ENCODE peak calls at places on chromosomes 1 and 21, in five cellular contexts. B, I, H, J and F are unnamed samples.

GRCh38 chr1:85313888-85314696 is 37.7 kb upstream of the BCL10 start:
- DNase-seq in B (no peak), J (no peak), H (no peak), I (no peak), F (no peak)

GRCh38 chr1:190754769-190755168 is 277.1 kb upstream of the BRINP3 start:
- DNase-seq in J (peak; percentile 34), I (no peak), H (no peak), B (no peak), F (no peak)

GRCh38 chr1:53139911-53140310 is 2.5 kb downstream of the SLC1A7 start:
- DNase-seq in H (no peak), J (no peak), B (no peak), I (no peak), F (no peak)

GRCh38 chr1:66333463-66334232 is 200.3 kb upstream of the SGIP1 start:
- DNase-seq in H (no peak), B (no peak), I (no peak), J (no peak), F (peak; percentile 26)

GRCh38 chr21:15058718-15059316 is 6.0 kb downstream of the NRIP1 start:
- DNase-seq in I (no peak), H (no peak), J (peak; percentile 69), B (no peak), F (no peak)

GRCh38 chr1:54227091-54227602 is 27.2 kb downstream of the MRPL37 start:
- DNase-seq in B (no peak), J (peak; percentile 78), I (no peak), H (peak; percentile 88), F (no peak)

GRCh38 chr1:67723620-67724019 is 38.6 kb downstream of the GADD45A start:
- DNase-seq in I (no peak), J (peak; percentile 61), H (no peak), B (no peak), F (no peak)

GRCh38 chr1:241310451-241310850 is 46.6 kb downstream of the RGS7 start:
- DNase-seq in B (no peak), H (no peak), I (no peak), J (no peak), F (no peak)

GRCh38 chr1:52413410-52414104 is 9.2 kb downstream of the PRPF38A start:
- DNase-seq in J (peak; percentile 85), B (no peak), H (no peak), I (no peak), F (no peak)

GRCh38 chr1:94973271-94973922 is 46.5 kb upstream of the CNN3 start:
- DNase-seq in B (no peak), I (no peak), H (no peak), J (no peak), F (no peak)

GRCh38 chr1:231040019-231040799 is at the start of gene FAM89A:
- DNase-seq in I (peak; percentile 73), B (peak; percentile 57), H (peak; percentile 75), J (peak; percentile 31), F (peak; percentile 61)

GRCh38 chr1:16046865-16047264 is 3.3 kb downstream of the CLCNKB start:
- DNase-seq in H (no peak), J (no peak), B (no peak), I (no peak), F (no peak)

GRCh38 chr1:244653439-244654283 is 735 bp downstream of the DESI2 start:
- DNase-seq in J (peak; percentile 37), H (no peak), B (no peak), I (peak; percentile 22), F (peak; percentile 7)

GRCh38 chr1:204190212-204191211 is 5.8 kb downstream of the KISS1 start:
- DNase-seq in I (no peak), B (peak; percentile 6), H (no peak), J (peak; percentile 82), F (no peak)

GRCh38 chr1:206575165-206575893 is 36.9 kb downstream of the EIF2D start:
- DNase-seq in H (no peak), I (peak; percentile 60), J (peak; percentile 57), B (peak; percentile 61), F (peak; percentile 77)

GRCh38 chr21:43574741-43575465 is 84.4 kb downstream of the HSF2BP start:
- DNase-seq in H (no peak), I (no peak), J (no peak), B (no peak), F (no peak)

GRCh38 chr1:202010042-202011015 is at the start of gene ELF3:
- DNase-seq in I (no peak), J (peak; percentile 100), H (peak; percentile 97), B (no peak), F (no peak)

GRCh38 chr1:39102537-39103320 is 76.6 kb downstream of the NDUFS5 start:
- DNase-seq in I (peak; percentile 44), H (peak; percentile 31), B (peak; percentile 63), J (peak; percentile 68), F (peak; percentile 34)

GRCh38 chr21:41825881-41826280 is 53.3 kb downstream of the PRDM15 start:
- DNase-seq in J (no peak), H (no peak), B (no peak), I (no peak), F (no peak)

GRCh38 chr1:27515626-27516025 is 25.7 kb upstream of the WASF2 start:
- DNase-seq in I (no peak), B (no peak), H (no peak), J (no peak), F (no peak)

GRCh38 chr1:224519874-224520273 is 85.3 kb upstream of the WDR26 start:
- DNase-seq in I (no peak), J (no peak), H (no peak), B (no peak), F (no peak)

GRCh38 chr1:215250913-215251312 is 168.4 kb downstream of the KCNK2 start:
- DNase-seq in B (no peak), J (no peak), H (no peak), I (no peak), F (no peak)

GRCh38 chr1:169307176-169307575 is 60.4 kb downstream of the NME7 start:
- DNase-seq in B (no peak), H (no peak), I (no peak), J (no peak), F (no peak)

GRCh38 chr1:173420330-173420806 is 56.8 kb upstream of the PRDX6 start:
- DNase-seq in B (peak; percentile 71), J (peak; percentile 73), H (peak; percentile 76), I (peak; percentile 38), F (peak; percentile 64)

GRCh38 chr1:156748670-156749428 is 2.6 kb downstream of the HDGF start:
- DNase-seq in I (peak; percentile 26), H (peak; percentile 60), J (peak; percentile 76), B (no peak), F (no peak)

GRCh38 chr1:41439234-41439633 is 45.2 kb downstream of the EDN2 start:
- DNase-seq in H (no peak), I (no peak), J (no peak), B (no peak), F (no peak)

GRCh38 chr21:14457762-14458161 is 74.8 kb upstream of the HSPA13 start:
- DNase-seq in I (no peak), J (no peak), H (no peak), B (no peak), F (no peak)

GRCh38 chr1:5273280-5274003 is 619.0 kb downstream of the AJAP1 start:
- DNase-seq in J (no peak), H (no peak), I (no peak), B (no peak), F (no peak)

GRCh38 chr1:60367522-60367921 is 294.0 kb upstream of the C1orf87 start:
- DNase-seq in H (no peak), I (no peak), B (no peak), J (no peak), F (no peak)

DNA sequence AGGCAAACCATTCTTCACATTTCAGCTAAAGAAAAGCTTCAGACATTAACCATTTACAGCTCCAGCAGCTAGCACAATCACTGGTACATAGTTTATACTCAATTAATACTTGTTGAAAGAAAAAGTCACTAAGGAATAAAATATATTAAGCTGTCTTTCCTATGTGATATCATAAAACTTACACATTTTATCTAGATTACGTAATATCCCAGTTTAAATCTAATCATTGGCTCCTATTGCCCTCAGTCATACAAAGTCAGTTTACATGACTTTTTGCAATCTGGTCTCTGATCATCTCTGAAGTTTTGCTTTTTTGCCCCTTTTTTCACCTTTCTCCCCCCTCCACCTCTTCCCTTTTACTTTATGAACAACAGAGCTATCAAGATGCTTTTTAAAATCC is 8.5 kb upstream of the PRRC2C start:
- DNase-seq in B (no peak), J (no peak), H (no peak), I (no peak), F (no peak)
- H3K27ac ChIP-seq in B (no peak overlapping the region), J (no peak overlapping the region), H (no peak overlapping the region), I (no peak overlapping the region), F (no peak overlapping the region)

DNA sequence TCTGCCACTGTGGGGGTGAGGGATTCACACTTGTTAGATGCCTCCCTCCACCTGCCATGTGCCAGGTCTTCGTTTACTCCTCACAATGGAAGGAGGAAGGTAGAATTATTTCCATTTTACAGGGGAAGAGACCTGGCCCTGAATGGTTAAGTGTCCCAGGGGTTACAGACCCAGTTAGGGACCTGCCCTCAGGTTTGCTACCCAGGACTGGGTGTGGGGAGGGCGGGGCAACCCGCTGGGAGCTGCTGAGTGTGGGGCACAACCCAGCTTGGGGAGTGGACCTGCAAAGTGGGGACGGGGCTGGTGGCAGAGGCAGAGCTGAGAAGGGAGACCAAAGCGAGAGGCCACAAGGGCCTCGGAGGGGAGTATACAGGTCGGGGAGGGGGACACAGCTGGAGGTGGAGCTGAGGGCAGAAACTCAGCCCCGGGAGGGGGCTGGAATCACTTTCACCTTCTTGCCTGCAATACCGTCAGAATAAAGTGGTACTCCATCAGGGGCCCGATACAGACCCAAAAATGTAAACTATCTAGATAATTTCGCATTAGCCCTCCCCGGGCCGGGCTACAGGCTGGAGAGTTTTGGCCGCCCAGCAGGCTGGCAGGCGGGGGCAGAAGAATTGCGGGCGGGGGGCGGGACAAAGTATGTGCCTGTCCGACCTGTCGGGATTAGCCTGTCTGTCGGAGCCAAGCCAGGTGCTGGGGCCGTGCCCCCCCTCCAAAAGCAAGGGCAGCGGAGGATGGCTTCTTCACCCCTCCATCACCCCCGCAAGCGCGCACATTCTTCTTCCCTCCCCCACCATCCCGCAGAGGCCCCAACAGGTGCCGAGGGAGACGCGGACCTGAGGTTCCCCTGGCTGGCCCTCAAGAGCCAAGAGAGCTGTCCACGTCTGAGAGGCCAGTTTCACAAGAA is 1.4 kb downstream of the RSPO1 start:
- DNase-seq in H (no peak), I (no peak), B (no peak), J (no peak), F (no peak)
- H3K4me3 ChIP-seq in H (no peak overlapping the region), I (peak overlapping the region; percentile 39), B (no peak overlapping the region), J (no peak overlapping the region), F (no peak overlapping the region)

DNA sequence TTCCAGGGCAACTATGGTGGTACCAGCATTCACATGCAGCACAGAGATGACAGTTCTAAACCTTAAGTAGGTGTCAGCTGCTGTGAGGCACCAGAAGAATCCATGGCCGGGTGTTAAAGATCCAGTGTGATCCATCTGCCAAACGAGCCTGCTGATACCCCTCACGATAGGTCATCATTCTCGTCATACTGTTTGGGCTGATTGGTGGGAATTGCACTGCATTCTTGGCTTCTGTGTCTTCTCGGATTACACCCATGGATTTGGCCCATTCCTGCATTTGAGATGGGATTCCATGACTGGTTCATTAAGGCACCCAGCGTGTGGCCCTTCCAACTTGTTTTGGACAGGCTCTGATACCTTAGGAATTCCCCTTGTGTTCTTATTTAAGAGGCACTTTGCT is 55.2 kb downstream of the ST6GALNAC3 start:
- DNase-seq in I (no peak), H (no peak), B (no peak), J (no peak), F (no peak)
- H3K27ac ChIP-seq in I (no peak overlapping the region), H (no peak overlapping the region), B (no peak overlapping the region), J (no peak overlapping the region), F (no peak overlapping the region)

DNA sequence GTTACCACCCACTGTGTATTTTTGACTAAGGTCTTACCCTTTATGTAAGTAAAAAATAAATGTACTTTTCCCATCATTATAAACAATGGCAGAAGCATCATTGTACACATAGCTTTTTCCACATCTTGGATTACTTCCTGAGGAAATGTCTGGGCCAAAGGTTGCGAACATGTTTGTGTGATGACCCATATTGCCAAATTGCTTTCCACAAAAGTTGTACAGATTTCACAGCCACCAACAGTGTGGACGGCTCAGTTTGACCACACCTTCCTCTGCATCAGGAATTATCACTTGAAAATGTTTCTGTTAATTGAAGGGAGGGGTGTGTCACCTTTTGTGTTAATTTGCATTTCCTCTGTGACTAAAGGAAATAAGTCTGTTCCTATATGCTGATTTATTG is 25.7 kb downstream of the AKNAD1 start:
- DNase-seq in I (no peak), J (peak; percentile 6), B (no peak), H (no peak), F (no peak)
- H3K4me3 ChIP-seq in I (no peak overlapping the region), J (no peak overlapping the region), B (no peak overlapping the region), H (no peak overlapping the region), F (no peak overlapping the region)